ENCODE peak calls at places on chromosomes 11 and 22, in ten cellular contexts. L is foreskin melanocyte; M is hypothalamus; B is activated naive CD8-positive, alpha-beta T cell treated with anti-CD3 and anti-CD28 coated beads, Interleukin-2, amount 50 U/mL, for 24 hours; G is effector CD4-positive, alpha-beta T cell; T is SK-N-SH; Y is upper lobe of right lung; R is left lung; Z is RKO; J is cardiac fibroblast. Q is an unnamed sample.

GRCh38 chr22:40240671-40241070 is 62.9 kb downstream of the TNRC6B start:
- DNase-seq in G (peak), L (no peak), Y (no peak), R (no peak), M (no peak), B (no peak), Z (no peak), J (no peak), T (no peak), Q (no peak)

GRCh38 chr22:22185217-22185616 is 59.4 kb upstream of the VPREB1 start:
- DNase-seq in B (no peak), T (no peak), Z (no peak), G (no peak), Y (no peak), R (no peak), M (no peak), L (no peak), J (no peak), Q (no peak)

GRCh38 chr11:17979770-17980371 is 33.0 kb downstream of the SERGEF start:
- DNase-seq in G (peak), Z (peak), R (no peak), M (no peak), J (peak), Y (no peak), T (peak), B (peak), L (no peak), Q (no peak)

GRCh38 chr11:10930961-10931760 is 73.3 kb upstream of the ZBED5 start:
- DNase-seq in T (peak), R (peak), M (peak), Z (peak), G (peak), Y (peak), L (peak), J (peak), B (peak), Q (peak)

GRCh38 chr11:96016978-96017502 is 93.1 kb upstream of the MTMR2 start:
- DNase-seq in B (no peak), M (no peak), Y (no peak), G (no peak), L (no peak), T (no peak), R (no peak), J (no peak), Z (no peak), Q (no peak)

GRCh38 chr22:36913431-36914382 is at the start of gene CSF2RB:
- DNase-seq in L (no peak), J (no peak), Y (peak), G (no peak), R (peak), T (no peak), B (peak), Z (no peak), M (no peak), Q (no peak)

GRCh38 chr11:116234989-116235567 is 537.7 kb downstream of the BUD13 start:
- DNase-seq in T (no peak), M (no peak), Y (no peak), J (no peak), L (no peak), B (no peak), Z (no peak), G (no peak), R (no peak), Q (no peak)

GRCh38 chr22:22181515-22181959 is 63.0 kb upstream of the VPREB1 start:
- DNase-seq in B (no peak), L (no peak), G (no peak), Y (no peak), M (no peak), J (no peak), Z (no peak), R (no peak), T (no peak), Q (no peak)

GRCh38 chr11:70637949-70638598 is 239.7 kb downstream of the CTTN start:
- DNase-seq in M (peak), B (no peak), R (no peak), Y (no peak), T (no peak), Z (no peak), L (peak), J (no peak), G (no peak), Q (no peak)

GRCh38 chr11:818396-819128 is at the start of gene PNPLA2:
- DNase-seq in G (no peak), Z (no peak), B (no peak), T (no peak), M (no peak), J (peak), Y (peak), R (no peak), L (no peak), Q (no peak)

GRCh38 chr11:121479355-121479754 is 26.6 kb upstream of the SORL1-AS1 start:
- DNase-seq in R (no peak), B (no peak), Z (no peak), M (no peak), J (no peak), G (no peak), Y (no peak), T (no peak), L (no peak), Q (no peak)

Q was measured in naive thymus-derived CD4-positive, alpha-beta T cell.